ENCODE peak calls at places on chromosomes 3 and 15, in seven cellular contexts. One of them, this sample, is unnamed.
A peak's percentile ranks its signal among the peaks of the same experiment; 100 is the strongest.

GRCh38 chr15:25230442-25230841 is 208.4 kb downstream of the UBE3A start:
- DNase-seq in CD8-positive, alpha-beta T cell: no peak
- DNase-seq in posterior cingulate gyrus: no peak
- DNase-seq in Kasumi-1: no peak
- DNase-seq in heart left ventricle: no peak
- DNase-seq in HCEC 1CT: no peak
- DNase-seq in NCI-H1092 treated with DMSO at 0.1 percent for 48 hours: no peak
- DNase-seq in this sample: no peak

GRCh38 chr3:72010044-72010443 is 225.1 kb upstream of the PROK2 start:
- DNase-seq in heart left ventricle: no peak
- DNase-seq in posterior cingulate gyrus: no peak
- DNase-seq in HCEC 1CT: no peak
- DNase-seq in Kasumi-1: no peak
- DNase-seq in NCI-H1092 treated with DMSO at 0.1 percent for 48 hours: no peak
- DNase-seq in CD8-positive, alpha-beta T cell: no peak
- DNase-seq in this sample: no peak

GRCh38 chr3:154244644-154245043 is 79.6 kb downstream of the DHX36 start:
- DNase-seq in Kasumi-1: no peak
- DNase-seq in NCI-H1092 treated with DMSO at 0.1 percent for 48 hours: no peak
- DNase-seq in CD8-positive, alpha-beta T cell: no peak
- DNase-seq in posterior cingulate gyrus: no peak
- DNase-seq in heart left ventricle: peak; percentile 12
- DNase-seq in HCEC 1CT: peak; percentile 60
- DNase-seq in this sample: no peak

GRCh38 chr3:50418845-50419244 is 59.5 kb upstream of the TMEM115 start:
- DNase-seq in posterior cingulate gyrus: no peak
- DNase-seq in Kasumi-1: peak; percentile 16
- DNase-seq in CD8-positive, alpha-beta T cell: no peak
- DNase-seq in heart left ventricle: no peak
- DNase-seq in NCI-H1092 treated with DMSO at 0.1 percent for 48 hours: no peak
- DNase-seq in HCEC 1CT: peak; percentile 45
- DNase-seq in this sample: peak; percentile 28

GRCh38 chr15:70362350-70362749 is 264.6 kb upstream of the TLE3 start:
- DNase-seq in NCI-H1092 treated with DMSO at 0.1 percent for 48 hours: no peak
- DNase-seq in Kasumi-1: no peak
- DNase-seq in posterior cingulate gyrus: no peak
- DNase-seq in HCEC 1CT: no peak
- DNase-seq in CD8-positive, alpha-beta T cell: no peak
- DNase-seq in heart left ventricle: no peak
- DNase-seq in this sample: no peak

GRCh38 chr3:126300761-126301481 is 56.3 kb downstream of the KLF15 start:
- DNase-seq in CD8-positive, alpha-beta T cell: no peak
- DNase-seq in Kasumi-1: no peak
- DNase-seq in heart left ventricle: peak; percentile 59
- DNase-seq in HCEC 1CT: no peak
- DNase-seq in NCI-H1092 treated with DMSO at 0.1 percent for 48 hours: no peak
- DNase-seq in posterior cingulate gyrus: no peak
- DNase-seq in this sample: peak; percentile 75

GRCh38 chr3:145936986-145937385 is 224.0 kb downstream of the PLOD2 start:
- DNase-seq in heart left ventricle: no peak
- DNase-seq in CD8-positive, alpha-beta T cell: no peak
- DNase-seq in posterior cingulate gyrus: no peak
- DNase-seq in Kasumi-1: no peak
- DNase-seq in NCI-H1092 treated with DMSO at 0.1 percent for 48 hours: no peak
- DNase-seq in HCEC 1CT: peak; percentile 87
- DNase-seq in this sample: no peak

GRCh38 chr3:150202696-150203095 is 205.4 kb upstream of the TSC22D2 start:
- DNase-seq in NCI-H1092 treated with DMSO at 0.1 percent for 48 hours: peak; percentile 29
- DNase-seq in HCEC 1CT: no peak
- DNase-seq in Kasumi-1: no peak
- DNase-seq in heart left ventricle: no peak
- DNase-seq in posterior cingulate gyrus: no peak
- DNase-seq in CD8-positive, alpha-beta T cell: no peak
- DNase-seq in this sample: no peak

GRCh38 chr3:105647047-105647446 is 221.8 kb downstream of the CBLB start:
- DNase-seq in HCEC 1CT: peak; percentile 85
- DNase-seq in CD8-positive, alpha-beta T cell: no peak
- DNase-seq in NCI-H1092 treated with DMSO at 0.1 percent for 48 hours: no peak
- DNase-seq in Kasumi-1: peak; percentile 72
- DNase-seq in heart left ventricle: no peak
- DNase-seq in posterior cingulate gyrus: no peak
- DNase-seq in this sample: peak; percentile 75

GRCh38 chr15:57526076-57526475 is 65.6 kb upstream of the MYZAP start:
- DNase-seq in CD8-positive, alpha-beta T cell: no peak
- DNase-seq in posterior cingulate gyrus: no peak
- DNase-seq in NCI-H1092 treated with DMSO at 0.1 percent for 48 hours: no peak
- DNase-seq in heart left ventricle: no peak
- DNase-seq in HCEC 1CT: no peak
- DNase-seq in Kasumi-1: no peak
- DNase-seq in this sample: no peak

GRCh38 chr15:100256096-100256984 is 85.4 kb downstream of the ADAMTS17 start:
- DNase-seq in posterior cingulate gyrus: no peak
- DNase-seq in HCEC 1CT: no peak
- DNase-seq in CD8-positive, alpha-beta T cell: no peak
- DNase-seq in Kasumi-1: no peak
- DNase-seq in NCI-H1092 treated with DMSO at 0.1 percent for 48 hours: no peak
- DNase-seq in heart left ventricle: no peak
- DNase-seq in this sample: no peak

GRCh38 chr15:60585743-60586708 is 107.1 kb upstream of the ICE2 start:
- DNase-seq in CD8-positive, alpha-beta T cell: peak; percentile 67
- DNase-seq in NCI-H1092 treated with DMSO at 0.1 percent for 48 hours: peak; percentile 45
- DNase-seq in posterior cingulate gyrus: peak; percentile 50
- DNase-seq in HCEC 1CT: peak; percentile 76
- DNase-seq in Kasumi-1: peak; percentile 63
- DNase-seq in heart left ventricle: peak; percentile 60
- DNase-seq in this sample: no peak

GRCh38 chr3:164851905-164852304 is 226.4 kb downstream of the SI start:
- DNase-seq in heart left ventricle: no peak
- DNase-seq in posterior cingulate gyrus: no peak
- DNase-seq in HCEC 1CT: no peak
- DNase-seq in Kasumi-1: no peak
- DNase-seq in CD8-positive, alpha-beta T cell: no peak
- DNase-seq in NCI-H1092 treated with DMSO at 0.1 percent for 48 hours: no peak
- DNase-seq in this sample: no peak

GRCh38 chr3:38641461-38642110 is 7.9 kb downstream of the SCN5A start:
- DNase-seq in HCEC 1CT: no peak
- DNase-seq in NCI-H1092 treated with DMSO at 0.1 percent for 48 hours: no peak
- DNase-seq in Kasumi-1: no peak
- DNase-seq in heart left ventricle: no peak
- DNase-seq in posterior cingulate gyrus: no peak
- DNase-seq in CD8-positive, alpha-beta T cell: no peak
- DNase-seq in this sample: no peak

GRCh38 chr15:78149805-78150751 is 916 bp downstream of the IDH3A start:
- DNase-seq in heart left ventricle: no peak
- DNase-seq in posterior cingulate gyrus: no peak
- DNase-seq in NCI-H1092 treated with DMSO at 0.1 percent for 48 hours: peak; percentile 80
- DNase-seq in Kasumi-1: no peak
- DNase-seq in HCEC 1CT: no peak
- DNase-seq in CD8-positive, alpha-beta T cell: no peak
- DNase-seq in this sample: no peak

This sample was measured in retinal pigment epithelial cell.